ENCODE peak calls at places on chromosomes 5 and 9, in five cellular contexts. One of them, this sample, is unnamed.

GRCh38 chr9:124520206-124520596 is 13.0 kb upstream of the NR5A1 start:
- DNase-seq in HepG2: peak
- DNase-seq in GM12878: no peak
- DNase-seq in NT2/D1: no peak
- DNase-seq in HEK293T: no peak
- DNase-seq in this sample: no peak

GRCh38 chr5:150557507-150557872 is 49.6 kb downstream of the NDST1 start:
- DNase-seq in HepG2: no peak
- DNase-seq in HEK293T: no peak
- DNase-seq in NT2/D1: no peak
- DNase-seq in GM12878: no peak
- DNase-seq in this sample: no peak

GRCh38 chr5:122358382-122358990 is 46.4 kb downstream of the SNCAIP start:
- DNase-seq in HEK293T: no peak
- DNase-seq in NT2/D1: no peak
- DNase-seq in HepG2: no peak
- DNase-seq in GM12878: no peak
- DNase-seq in this sample: no peak

GRCh38 chr5:141783599-141784296 is 94.5 kb downstream of the PCDH1 start:
- DNase-seq in GM12878: no peak
- DNase-seq in NT2/D1: no peak
- DNase-seq in HepG2: no peak
- DNase-seq in HEK293T: no peak
- DNase-seq in this sample: no peak

GRCh38 chr5:125560476-125561225 is 814.2 kb upstream of the ZNF608 start:
- DNase-seq in GM12878: no peak
- DNase-seq in HepG2: no peak
- DNase-seq in HEK293T: no peak
- DNase-seq in NT2/D1: no peak
- DNase-seq in this sample: no peak

GRCh38 chr9:110623462-110624025 is 44.0 kb upstream of the SVEP1 start:
- DNase-seq in HEK293T: peak
- DNase-seq in NT2/D1: peak
- DNase-seq in GM12878: peak
- DNase-seq in HepG2: peak
- DNase-seq in this sample: peak

GRCh38 chr5:120457839-120458507 is 6.1 kb upstream of the PRR16 start:
- DNase-seq in HEK293T: no peak
- DNase-seq in NT2/D1: no peak
- DNase-seq in GM12878: peak
- DNase-seq in HepG2: peak
- DNase-seq in this sample: peak

GRCh38 chr5:171462136-171462927 is 42.9 kb downstream of the FGF18 start:
- DNase-seq in HepG2: no peak
- DNase-seq in GM12878: no peak
- DNase-seq in HEK293T: no peak
- DNase-seq in NT2/D1: no peak
- DNase-seq in this sample: peak

GRCh38 chr5:159061186-159061796 is 38.4 kb downstream of the EBF1 start:
- DNase-seq in GM12878: no peak
- DNase-seq in HEK293T: peak
- DNase-seq in HepG2: no peak
- DNase-seq in NT2/D1: no peak
- DNase-seq in this sample: no peak

GRCh38 chr5:160175438-160176218 is 53.7 kb upstream of the FABP6 start:
- DNase-seq in HEK293T: no peak
- DNase-seq in NT2/D1: no peak
- DNase-seq in GM12878: no peak
- DNase-seq in HepG2: no peak
- DNase-seq in this sample: no peak

GRCh38 chr5:6632324-6632930 is 417 bp downstream of the NSUN2 start:
- DNase-seq in NT2/D1: no peak
- DNase-seq in HepG2: peak
- DNase-seq in HEK293T: peak
- DNase-seq in GM12878: no peak
- DNase-seq in this sample: no peak

GRCh38 chr5:32767948-32768427 is 56.9 kb downstream of the NPR3 start:
- DNase-seq in NT2/D1: no peak
- DNase-seq in HepG2: peak
- DNase-seq in HEK293T: no peak
- DNase-seq in GM12878: no peak
- DNase-seq in this sample: no peak

GRCh38 chr5:61817472-61818326 is 485.6 kb downstream of the ZSWIM6 start:
- DNase-seq in NT2/D1: peak
- DNase-seq in GM12878: no peak
- DNase-seq in HepG2: peak
- DNase-seq in HEK293T: peak
- DNase-seq in this sample: no peak

GRCh38 chr5:157345485-157345884 is 79.6 kb downstream of the CYFIP2 start:
- DNase-seq in GM12878: no peak
- DNase-seq in HepG2: no peak
- DNase-seq in HEK293T: no peak
- DNase-seq in NT2/D1: no peak
- DNase-seq in this sample: no peak

GRCh38 chr9:136880651-136881050 is 5.7 kb upstream of the TRAF2 start:
- DNase-seq in HepG2: no peak
- DNase-seq in NT2/D1: no peak
- DNase-seq in GM12878: no peak
- DNase-seq in HEK293T: no peak
- DNase-seq in this sample: no peak

GRCh38 chr9:133608881-133609280 is 308 bp downstream of the FAM163B start:
- DNase-seq in HepG2: no peak
- DNase-seq in NT2/D1: no peak
- DNase-seq in GM12878: no peak
- DNase-seq in HEK293T: no peak
- DNase-seq in this sample: no peak

GRCh38 chr5:160458971-160459800 is 37.5 kb downstream of the PTTG1 start:
- DNase-seq in GM12878: peak
- DNase-seq in HEK293T: no peak
- DNase-seq in HepG2: no peak
- DNase-seq in NT2/D1: no peak
- DNase-seq in this sample: no peak

GRCh38 chr9:19464764-19465570 is 56.2 kb downstream of the ACER2 start:
- DNase-seq in HEK293T: peak
- DNase-seq in HepG2: peak
- DNase-seq in NT2/D1: peak
- DNase-seq in GM12878: no peak
- DNase-seq in this sample: peak

GRCh38 chr5:129063483-129064136 is 30.9 kb upstream of the ISOC1 start:
- DNase-seq in HepG2: no peak
- DNase-seq in NT2/D1: no peak
- DNase-seq in GM12878: no peak
- DNase-seq in HEK293T: no peak
- DNase-seq in this sample: no peak

GRCh38 chr5:130323804-130324454 is 419.7 kb downstream of the CHSY3 start:
- DNase-seq in HEK293T: no peak
- DNase-seq in HepG2: no peak
- DNase-seq in GM12878: peak
- DNase-seq in NT2/D1: no peak
- DNase-seq in this sample: no peak

GRCh38 chr5:42268630-42269029 is 154.6 kb upstream of the GHR start:
- DNase-seq in GM12878: no peak
- DNase-seq in HEK293T: no peak
- DNase-seq in NT2/D1: no peak
- DNase-seq in HepG2: no peak
- DNase-seq in this sample: no peak

GRCh38 chr9:123686131-123686848 is 243.6 kb downstream of the DENND1A start:
- DNase-seq in GM12878: no peak
- DNase-seq in HEK293T: no peak
- DNase-seq in HepG2: no peak
- DNase-seq in NT2/D1: no peak
- DNase-seq in this sample: no peak

GRCh38 chr5:53037141-53037859 is 48.1 kb downstream of the ITGA2 start:
- DNase-seq in HEK293T: no peak
- DNase-seq in NT2/D1: no peak
- DNase-seq in HepG2: no peak
- DNase-seq in GM12878: no peak
- DNase-seq in this sample: no peak

GRCh38 chr9:93652604-93653592 is 76.5 kb downstream of the PHF2 start:
- DNase-seq in NT2/D1: no peak
- DNase-seq in GM12878: no peak
- DNase-seq in HepG2: no peak
- DNase-seq in HEK293T: no peak
- DNase-seq in this sample: no peak

GRCh38 chr9:87406545-87407166 is 91.0 kb upstream of the DAPK1 start:
- DNase-seq in HEK293T: no peak
- DNase-seq in NT2/D1: no peak
- DNase-seq in GM12878: no peak
- DNase-seq in HepG2: no peak
- DNase-seq in this sample: no peak

GRCh38 chr5:96781031-96781733 is 26.6 kb downstream of the ERAP1 start:
- DNase-seq in NT2/D1: no peak
- DNase-seq in HEK293T: no peak
- DNase-seq in HepG2: no peak
- DNase-seq in GM12878: no peak
- DNase-seq in this sample: no peak

GRCh38 chr5:26569241-26569928 is 469.0 kb downstream of the CDH9 start:
- DNase-seq in HEK293T: no peak
- DNase-seq in NT2/D1: no peak
- DNase-seq in HepG2: no peak
- DNase-seq in GM12878: no peak
- DNase-seq in this sample: no peak

GRCh38 chr9:124212381-124213050 is 45.2 kb upstream of the NEK6 start:
- DNase-seq in NT2/D1: no peak
- DNase-seq in HepG2: no peak
- DNase-seq in HEK293T: no peak
- DNase-seq in GM12878: no peak
- DNase-seq in this sample: no peak

GRCh38 chr5:86875539-86875938 is 257.8 kb downstream of the COX7C start:
- DNase-seq in NT2/D1: no peak
- DNase-seq in GM12878: no peak
- DNase-seq in HepG2: no peak
- DNase-seq in HEK293T: no peak
- DNase-seq in this sample: no peak
- TF ChIP-seq SUZ12 in NT2/D1: no peak
- TF ChIP-seq SUZ12 in GM12878: no peak
- TF ChIP-seq SUZ12 in HepG2: no peak
- TF ChIP-seq SUZ12 in HEK293T: no peak
- TF ChIP-seq SUZ12 in this sample: no peak

DNA sequence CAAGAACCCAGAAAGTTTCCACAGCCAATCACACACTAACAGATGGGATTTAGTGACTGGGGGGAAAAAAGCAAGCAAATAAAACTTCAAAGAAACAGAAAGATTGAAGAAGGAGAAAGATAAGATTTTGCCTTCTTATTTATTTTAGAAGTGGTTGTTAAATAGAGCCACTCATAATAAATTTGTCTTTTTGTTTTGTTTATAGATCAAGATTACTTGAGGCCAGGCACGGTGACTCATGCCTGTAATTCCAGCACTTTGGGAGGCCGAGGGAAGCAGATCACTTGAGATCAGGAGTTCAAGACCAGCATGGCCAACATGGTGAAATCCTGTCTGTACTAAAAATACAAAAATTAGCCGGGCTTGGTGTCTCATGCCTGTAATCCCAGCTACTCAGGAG is 94.9 kb upstream of the RANBP3L start:
- DNase-seq in HEK293T: no peak
- DNase-seq in GM12878: no peak
- DNase-seq in NT2/D1: no peak
- DNase-seq in HepG2: peak
- DNase-seq in this sample: no peak
- TF ChIP-seq SUZ12 in HEK293T: no peak
- TF ChIP-seq SUZ12 in GM12878: no peak
- TF ChIP-seq SUZ12 in NT2/D1: no peak
- TF ChIP-seq SUZ12 in HepG2: no peak
- TF ChIP-seq SUZ12 in this sample: no peak

GRCh38 chr9:77513457-77513856 is 134.7 kb downstream of the GNA14 start:
- DNase-seq in HEK293T: no peak
- DNase-seq in NT2/D1: no peak
- DNase-seq in GM12878: no peak
- DNase-seq in HepG2: no peak
- DNase-seq in this sample: no peak

GRCh38 chr9:77514886-77515711 is 133.0 kb downstream of the GNA14 start:
- DNase-seq in HEK293T: no peak
- DNase-seq in HepG2: peak
- DNase-seq in GM12878: no peak
- DNase-seq in NT2/D1: no peak
- DNase-seq in this sample: no peak

GRCh38 chr9:77516781-77517180 is 131.3 kb downstream of the GNA14 start:
- DNase-seq in HEK293T: no peak
- DNase-seq in NT2/D1: no peak
- DNase-seq in GM12878: no peak
- DNase-seq in HepG2: no peak
- DNase-seq in this sample: no peak

GRCh38 chr9:77511525-77511924 is 136.6 kb downstream of the GNA14 start:
- DNase-seq in GM12878: no peak
- DNase-seq in NT2/D1: no peak
- DNase-seq in HepG2: no peak
- DNase-seq in HEK293T: no peak
- DNase-seq in this sample: no peak

DNA sequence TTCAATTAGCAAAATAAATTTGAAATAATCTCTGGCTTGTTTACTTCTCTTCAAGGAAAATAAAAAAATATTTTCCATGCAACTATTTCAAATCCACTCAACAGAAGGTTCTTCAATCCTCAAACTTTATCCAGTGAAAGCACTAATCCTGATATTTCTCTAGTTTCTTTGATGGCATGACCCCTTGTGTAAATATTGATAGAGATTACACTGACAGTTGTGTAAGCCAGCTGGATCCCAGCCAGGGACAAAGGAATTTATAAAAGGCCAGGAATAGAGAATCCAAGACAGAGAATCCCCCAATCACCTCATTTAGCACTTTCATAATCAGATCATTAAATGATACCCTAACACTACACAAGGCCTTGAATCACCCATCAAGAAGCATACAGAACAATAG is 135.2 kb downstream of the GNA14 start:
- DNase-seq in GM12878: no peak
- DNase-seq in HEK293T: no peak
- DNase-seq in NT2/D1: no peak
- DNase-seq in HepG2: peak
- DNase-seq in this sample: no peak
- TF ChIP-seq SUZ12 in GM12878: no peak
- TF ChIP-seq SUZ12 in HEK293T: no peak
- TF ChIP-seq SUZ12 in NT2/D1: no peak
- TF ChIP-seq SUZ12 in HepG2: no peak
- TF ChIP-seq SUZ12 in this sample: no peak

GRCh38 chr5:117863589-117864296 is 1124.6 kb downstream of the DTWD2 start:
- DNase-seq in HEK293T: no peak
- DNase-seq in GM12878: no peak
- DNase-seq in NT2/D1: no peak
- DNase-seq in HepG2: no peak
- DNase-seq in this sample: no peak

GRCh38 chr5:117856706-117857105 is 1131.6 kb downstream of the DTWD2 start:
- DNase-seq in HEK293T: no peak
- DNase-seq in HepG2: no peak
- DNase-seq in NT2/D1: no peak
- DNase-seq in GM12878: no peak
- DNase-seq in this sample: no peak

DNA sequence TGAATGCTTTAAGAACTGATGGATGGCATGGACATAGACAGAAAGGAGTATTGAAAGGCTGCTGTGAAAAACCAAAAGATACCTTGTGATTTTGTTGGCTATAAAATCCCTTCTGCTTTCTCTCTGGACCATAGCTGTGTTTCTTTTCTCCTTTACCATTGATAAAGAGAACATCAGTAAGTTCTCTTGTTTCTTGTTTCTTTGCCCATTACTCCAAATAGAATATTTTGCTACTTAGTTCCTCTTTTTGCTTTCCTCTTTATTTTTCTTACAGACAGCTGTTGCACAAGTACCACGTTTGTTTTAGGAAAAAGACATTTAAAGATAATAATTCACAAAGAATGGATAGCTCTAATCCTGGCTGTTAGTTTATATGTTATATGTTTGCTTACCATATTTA is 1129.2 kb downstream of the DTWD2 start:
- DNase-seq in NT2/D1: no peak
- DNase-seq in HepG2: no peak
- DNase-seq in GM12878: no peak
- DNase-seq in HEK293T: no peak
- DNase-seq in this sample: no peak
- TF ChIP-seq SUZ12 in NT2/D1: no peak
- TF ChIP-seq SUZ12 in HepG2: no peak
- TF ChIP-seq SUZ12 in GM12878: no peak
- TF ChIP-seq SUZ12 in HEK293T: no peak
- TF ChIP-seq SUZ12 in this sample: no peak

This sample was measured in H1.